ENCODE peak calls at places on chromosomes 12 and 14, in five cellular contexts. Z is AG04450; C is endothelial cell of umbilical vein; V is IMR-90; P is CD4-positive, alpha-beta T cell. Y is an unnamed sample.

GRCh38 chr14:105227346-105227745 is 21.0 kb upstream of the BTBD6 start:
- DNase-seq in C (no peak), V (no peak), Z (no peak), P (no peak), Y (no peak)

GRCh38 chr12:18683603-18684002 is 54.2 kb downstream of the PLCZ1 start:
- DNase-seq in Z (no peak), V (peak; percentile 49), C (no peak), P (no peak), Y (no peak)

GRCh38 chr14:63192085-63192484 is 12.2 kb upstream of the RHOJ start:
- DNase-seq in P (no peak), V (peak; percentile 23), Z (no peak), C (peak; percentile 93), Y (no peak)

GRCh38 chr12:58496411-58496810 is 423.9 kb downstream of the LRIG3 start:
- DNase-seq in P (no peak), C (no peak), Z (no peak), V (peak; percentile 30), Y (no peak)

GRCh38 chr12:26271024-26271423 is 75.7 kb downstream of the SSPN start:
- DNase-seq in P (no peak), Z (no peak), C (no peak), V (peak; percentile 50), Y (no peak)

GRCh38 chr14:94321421-94322271 is 1.5 kb downstream of the SERPINA6 start:
- DNase-seq in C (no peak), V (no peak), P (no peak), Z (no peak), Y (no peak)

GRCh38 chr14:76995279-76996035 is 33.1 kb downstream of the IRF2BPL start:
- DNase-seq in V (no peak), P (no peak), Z (no peak), C (no peak), Y (no peak)

GRCh38 chr14:70622111-70622712 is 19.5 kb upstream of the TTC9 start:
- DNase-seq in V (peak; percentile 21), C (peak; percentile 45), Z (no peak), P (peak; percentile 35), Y (no peak)

GRCh38 chr12:115871714-115872113 is 405.8 kb downstream of the MED13L start:
- DNase-seq in V (peak; percentile 21), P (no peak), C (no peak), Z (no peak), Y (no peak)

GRCh38 chr12:41304526-41304925 is 116.4 kb downstream of the PDZRN4 start:
- DNase-seq in Z (no peak), V (no peak), P (no peak), C (no peak), Y (no peak)

GRCh38 chr12:120534703-120535655 is 823 bp downstream of the RNF10 start:
- DNase-seq in Z (peak; percentile 55), C (peak; percentile 81), P (peak; percentile 42), V (peak; percentile 92), Y (peak; percentile 63)

GRCh38 chr12:130787445-130788410 is 51.3 kb downstream of the STX2 start:
- DNase-seq in P (no peak), C (no peak), V (peak; percentile 35), Z (no peak), Y (no peak)

GRCh38 chr12:67525500-67525884 is 123.1 kb upstream of the DYRK2 start:
- DNase-seq in Z (no peak), C (no peak), V (no peak), P (no peak), Y (no peak)

GRCh38 chr14:105537580-105538474 is 11.4 kb downstream of the TMEM121 start:
- DNase-seq in Z (no peak), P (peak; percentile 56), C (no peak), V (no peak), Y (no peak)

GRCh38 chr14:78156196-78156595 is 14.0 kb upstream of the NRXN3 start:
- DNase-seq in Z (no peak), P (no peak), V (no peak), C (no peak), Y (no peak)

GRCh38 chr12:16870845-16871244 is 264.9 kb upstream of the LMO3 start:
- DNase-seq in V (no peak), C (no peak), Z (no peak), P (no peak), Y (no peak)

GRCh38 chr12:124451637-124452243 is 115.7 kb downstream of the NCOR2 start:
- DNase-seq in Z (no peak), C (no peak), P (no peak), V (no peak), Y (no peak)

GRCh38 chr12:92827836-92828431 is 101.2 kb downstream of the EEA1 start:
- DNase-seq in C (peak; percentile 69), P (peak; percentile 22), V (peak; percentile 49), Z (no peak), Y (no peak)

GRCh38 chr14:93002851-93003298 is 79.9 kb downstream of the CHGA start:
- DNase-seq in C (no peak), V (no peak), P (no peak), Z (no peak), Y (no peak)

GRCh38 chr12:120240495-120240833 is 25.1 kb downstream of the PXN start:
- DNase-seq in V (no peak), C (peak; percentile 72), P (no peak), Z (no peak), Y (no peak)

GRCh38 chr14:36057452-36058142 is 118.9 kb downstream of the PTCSC3 start:
- DNase-seq in P (no peak), Z (no peak), V (no peak), C (peak; percentile 10), Y (no peak)

GRCh38 chr14:55482936-55483605 is 42.7 kb upstream of the TBPL2 start:
- DNase-seq in Z (no peak), V (no peak), P (no peak), C (peak; percentile 39), Y (no peak)

GRCh38 chr14:30779210-30779609 is 95.1 kb upstream of the COCH start:
- DNase-seq in Z (no peak), V (peak; percentile 48), P (no peak), C (no peak), Y (no peak)

GRCh38 chr14:105089746-105090492 is 24.7 kb upstream of the GPR132 start:
- DNase-seq in P (no peak), V (no peak), Z (no peak), C (no peak), Y (no peak)

GRCh38 chr14:101130861-101131260 is 227.3 kb upstream of the RTL1 start:
- DNase-seq in Z (no peak), V (no peak), P (no peak), C (no peak), Y (no peak)

GRCh38 chr12:79934309-79935020 is 432 bp downstream of the PPP1R12A start:
- DNase-seq in Z (no peak), P (no peak), C (no peak), V (peak; percentile 36), Y (peak; percentile 58)

GRCh38 chr14:60622920-60623263 is 26.4 kb downstream of the SIX1 start:
- DNase-seq in C (no peak), Z (peak; percentile 32), P (no peak), V (peak; percentile 70), Y (no peak)

GRCh38 chr12:100234591-100235304 is 32.1 kb downstream of the DEPDC4 start:
- DNase-seq in Z (peak; percentile 51), V (peak; percentile 86), P (no peak), C (peak; percentile 58), Y (no peak)

DNA sequence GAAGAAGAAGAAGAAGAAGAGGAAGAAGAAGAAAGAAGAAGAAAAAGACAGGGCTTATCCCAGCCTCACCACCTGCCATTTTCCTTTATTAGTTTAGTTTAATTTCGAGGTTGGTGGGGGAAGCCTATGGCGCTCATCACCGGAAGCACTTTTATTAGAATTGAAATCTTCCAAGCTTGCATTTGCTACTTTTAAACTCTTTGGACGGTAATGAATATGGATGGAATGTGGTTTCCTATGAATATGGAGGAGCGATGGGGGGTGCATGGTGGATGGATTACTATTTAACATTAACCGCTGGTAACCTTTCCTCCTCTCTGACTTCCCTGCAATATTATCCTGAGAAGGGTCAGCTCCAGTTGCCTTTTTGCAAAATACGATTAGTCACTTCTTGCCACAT is 424.4 kb downstream of the VRK1 start:
- DNase-seq in Z (no peak), C (no peak), P (no peak), V (no peak), Y (no peak)
- H3K27ac ChIP-seq in Z (no peak overlapping the region), C (no peak overlapping the region), P (no peak overlapping the region), V (no peak overlapping the region), Y (no peak overlapping the region)

GRCh38 chr12:7434670-7435069 is 9.3 kb downstream of the CD163L1 start:
- DNase-seq in V (no peak), C (no peak), P (no peak), Z (no peak), Y (no peak)

GRCh38 chr12:7431993-7432685 is 11.8 kb downstream of the CD163L1 start:
- DNase-seq in V (peak; percentile 1), C (peak; percentile 5), P (no peak), Z (no peak), Y (no peak)

GRCh38 chr12:7433276-7433822 is 10.6 kb downstream of the CD163L1 start:
- DNase-seq in C (peak; percentile 91), V (peak; percentile 84), Z (peak; percentile 30), P (no peak), Y (no peak)
- H3K27ac ChIP-seq in C (peak overlapping the region; percentile 93), V (peak overlapping the region; percentile 93), Z (no peak overlapping the region), P (no peak overlapping the region), Y (no peak overlapping the region)

DNA sequence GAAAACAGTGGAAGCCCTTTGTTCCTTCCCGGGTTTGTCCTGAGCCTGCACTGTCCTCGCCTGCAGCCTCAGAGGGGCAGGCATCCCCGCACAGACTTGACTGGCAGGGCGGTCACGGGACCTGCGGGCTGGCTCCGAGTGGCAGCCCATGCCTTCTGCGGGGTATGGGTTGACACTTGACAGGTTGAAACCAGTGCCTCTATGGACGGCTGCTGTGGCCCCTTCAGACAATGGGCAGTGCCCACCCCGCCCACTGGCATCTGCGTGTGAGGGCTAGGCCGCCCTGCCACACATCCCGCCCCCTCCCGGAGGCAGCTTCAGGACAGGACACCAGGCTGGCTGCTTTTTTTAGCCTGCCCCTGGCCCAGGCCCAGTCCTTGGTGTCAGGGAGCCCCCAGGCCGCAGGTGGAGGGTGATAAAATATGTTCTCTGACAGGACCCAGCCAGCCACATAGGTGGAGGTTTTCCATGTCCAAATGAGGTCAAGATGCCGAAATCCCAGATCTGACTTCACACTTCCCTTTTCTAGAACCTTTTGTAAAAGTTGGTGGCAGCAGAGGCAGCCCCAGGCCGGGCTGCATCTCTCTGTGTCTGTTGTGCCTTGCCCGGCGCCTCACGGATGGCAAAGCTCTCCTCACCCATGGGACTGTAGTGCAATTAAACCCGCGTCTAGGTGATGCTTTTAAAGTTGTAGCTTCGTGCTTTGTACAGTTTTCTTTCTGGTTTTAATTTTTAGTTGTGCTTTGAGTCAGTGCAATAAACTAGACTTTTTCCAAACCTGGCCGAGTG is 10.0 kb downstream of the ANKRD9 start:
- DNase-seq in V (no peak), C (no peak), Z (no peak), P (no peak), Y (no peak)
- H3K27ac ChIP-seq in V (no peak overlapping the region), C (peak overlapping the region; percentile 75), Z (no peak overlapping the region), P (no peak overlapping the region), Y (no peak overlapping the region)

GRCh38 chr12:9867531-9867930 is 1.6 kb downstream of the CLEC2B start:
- DNase-seq in V (no peak), C (peak; percentile 66), Z (no peak), P (no peak), Y (no peak)

GRCh38 chr12:9870311-9870866 is 1.2 kb upstream of the CLEC2B start:
- DNase-seq in Z (no peak), V (no peak), P (no peak), C (peak; percentile 44), Y (no peak)

GRCh38 chr12:9869307-9870161 is at the start of gene CLEC2B:
- DNase-seq in C (peak; percentile 92), P (no peak), Z (peak; percentile 56), V (peak; percentile 85), Y (no peak)

GRCh38 chr12:9868271-9868815 is 811 bp downstream of the CLEC2B start:
- DNase-seq in C (peak; percentile 21), P (no peak), V (no peak), Z (no peak), Y (no peak)

GRCh38 chr12:9868951-9869306 is 225 bp downstream of the CLEC2B start:
- DNase-seq in V (no peak), P (no peak), C (no peak), Z (no peak), Y (no peak)
- H3K27ac ChIP-seq in V (no peak overlapping the region), P (peak overlapping the region; percentile 90), C (peak overlapping the region; percentile 96), Z (no peak overlapping the region), Y (peak overlapping the region; percentile 61)

Y was measured in adrenal gland.